ENCODE peak calls at places on chromosome 7, in nine cellular contexts. D is activated CD4-positive, alpha-beta T cell treated with anti-CD3 and anti-CD28 coated beads for 24 hours; I is hypothalamus; H is stimulated activated CD8-positive, alpha-beta memory T cell treated with anti-CD3 and anti-CD28 coated beads, Interleukin-12 subunit alpha, Interleukin-12 subunit beta, amount 100 ng/mL, for 1 hour; X is EL; B is RKO; Z is kidney epithelial cell; A is NCI-H524 treated with DMSO at 0.1 percent for 48 hours; N is LoVo. U is an unnamed sample.

GRCh38 chr7:74038194-74038961 is 10.4 kb downstream of the ELN start:
- DNase-seq in D (no peak), I (no peak), H (no peak), X (no peak), B (no peak), Z (no peak), A (no peak), N (no peak), U (no peak)

GRCh38 chr7:82319674-82320118 is 123.9 kb downstream of the CACNA2D1 start:
- DNase-seq in D (no peak), I (no peak), H (no peak), X (peak), B (no peak), Z (peak), A (peak), N (no peak), U (peak)

GRCh38 chr7:150951521-150951920 is 26.6 kb downstream of the KCNH2 start:
- DNase-seq in D (no peak), I (no peak), H (no peak), X (no peak), B (no peak), Z (no peak), A (no peak), N (no peak), U (no peak)

GRCh38 chr7:118352854-118353453 is 128.4 kb downstream of the ANKRD7 start:
- DNase-seq in D (no peak), I (no peak), H (no peak), X (no peak), B (peak), Z (no peak), A (no peak), N (peak), U (peak)

GRCh38 chr7:44275829-44276570 is 49.4 kb downstream of the CAMK2B start:
- DNase-seq in D (no peak), I (no peak), H (no peak), X (no peak), B (no peak), Z (no peak), A (no peak), N (no peak), U (no peak)

GRCh38 chr7:55111007-55111406 is 92.2 kb downstream of the EGFR start:
- DNase-seq in D (no peak), I (no peak), H (no peak), X (peak), B (no peak), Z (no peak), A (no peak), N (no peak), U (no peak)

GRCh38 chr7:155483868-155484325 is 26.0 kb downstream of the EN2 start:
- DNase-seq in D (no peak), I (no peak), H (no peak), X (no peak), B (no peak), Z (no peak), A (no peak), N (no peak), U (no peak)

GRCh38 chr7:101402081-101402779 is 39.6 kb downstream of the COL26A1 start:
- DNase-seq in D (no peak), I (no peak), H (no peak), X (peak), B (no peak), Z (peak), A (no peak), N (peak), U (peak)

GRCh38 chr7:8261711-8262695 is at the start of gene ICA1:
- DNase-seq in D (no peak), I (no peak), H (no peak), X (peak), B (peak), Z (no peak), A (no peak), N (peak), U (no peak)

GRCh38 chr7:909358-910329 is 33.3 kb downstream of the GET4 start:
- DNase-seq in D (no peak), I (no peak), H (no peak), X (peak), B (no peak), Z (no peak), A (no peak), N (no peak), U (no peak)

GRCh38 chr7:148838905-148839304 is 45.2 kb downstream of the EZH2 start:
- DNase-seq in D (no peak), I (no peak), H (no peak), X (no peak), B (no peak), Z (no peak), A (no peak), N (no peak), U (no peak)

GRCh38 chr7:34320412-34320811 is 337.6 kb upstream of the NPSR1 start:
- DNase-seq in D (no peak), I (no peak), H (no peak), X (no peak), B (no peak), Z (no peak), A (no peak), N (no peak), U (no peak)

GRCh38 chr7:87886875-87887274 is 10.6 kb downstream of the DBF4 start:
- DNase-seq in D (no peak), I (no peak), H (no peak), X (peak), B (peak), Z (no peak), A (no peak), N (peak), U (no peak)

GRCh38 chr7:5477723-5478531 is 54.3 kb upstream of the TNRC18 start:
- DNase-seq in D (no peak), I (no peak), H (no peak), X (no peak), B (no peak), Z (no peak), A (no peak), N (no peak), U (no peak)

GRCh38 chr7:132433286-132433685 is 143.0 kb downstream of the PLXNA4 start:
- DNase-seq in D (no peak), I (no peak), H (no peak), X (no peak), B (no peak), Z (no peak), A (no peak), N (no peak), U (no peak)

GRCh38 chr7:87712571-87712970 is 84.4 kb downstream of the RUNDC3B start:
- DNase-seq in D (no peak), I (no peak), H (no peak), X (peak), B (no peak), Z (no peak), A (no peak), N (no peak), U (no peak)

GRCh38 chr7:125383324-125383723 is 453.7 kb upstream of the POT1 start:
- DNase-seq in D (no peak), I (no peak), H (no peak), X (no peak), B (peak), Z (no peak), A (no peak), N (no peak), U (no peak)

GRCh38 chr7:90988523-90988922 is 275.7 kb upstream of the FZD1 start:
- DNase-seq in D (no peak), I (no peak), H (no peak), X (no peak), B (no peak), Z (no peak), A (peak), N (no peak), U (no peak)

GRCh38 chr7:158763454-158764033 is 58.9 kb upstream of the NCAPG2 start:
- DNase-seq in D (no peak), I (no peak), H (no peak), X (no peak), B (no peak), Z (no peak), A (no peak), N (no peak), U (no peak)

GRCh38 chr7:17304926-17305325 is 6.5 kb downstream of the AHR start:
- DNase-seq in D (peak), I (no peak), H (no peak), X (peak), B (peak), Z (peak), A (no peak), N (peak), U (no peak)

GRCh38 chr7:129187681-129188371 is 607 bp upstream of the SMO start:
- DNase-seq in D (no peak), I (no peak), H (no peak), X (no peak), B (no peak), Z (no peak), A (no peak), N (no peak), U (no peak)

GRCh38 chr7:97479740-97480290 is 252.1 kb upstream of the TAC1 start:
- DNase-seq in D (no peak), I (no peak), H (no peak), X (no peak), B (no peak), Z (no peak), A (peak), N (no peak), U (no peak)

GRCh38 chr7:149330914-149331567 is 69.0 kb downstream of the ZNF783 start:
- DNase-seq in D (no peak), I (no peak), H (no peak), X (no peak), B (no peak), Z (no peak), A (no peak), N (no peak), U (no peak)

GRCh38 chr7:141220263-141220662 is 146.4 kb downstream of the TMEM178B start:
- DNase-seq in D (no peak), I (no peak), H (no peak), X (peak), B (peak), Z (no peak), A (no peak), N (no peak), U (no peak)

U was measured in epithelial cell of proximal tubule.